ENCODE peak calls at places on chromosomes 6 and 20, in four cellular contexts. O, J, U and F are unnamed samples.

GRCh38 chr6:152091201-152091600 is 283.7 kb downstream of the ESR1 start:
- DNase-seq in J (no peak), U (no peak), O (no peak), F (no peak)

GRCh38 chr20:54293526-54293925 is 85.6 kb downstream of the PFDN4 start:
- DNase-seq in J (no peak), O (no peak), U (no peak), F (no peak)

GRCh38 chr6:134429861-134430380 is 112.0 kb upstream of the SGK1 start:
- DNase-seq in U (no peak), O (no peak), J (no peak), F (no peak)

GRCh38 chr20:30922129-30922528 is 335.3 kb upstream of the DEFB115 start:
- DNase-seq in O (no peak), J (no peak), U (no peak), F (no peak)

GRCh38 chr20:6644818-6645620 is 122.5 kb upstream of the BMP2 start:
- DNase-seq in O (no peak), U (no peak), J (no peak), F (no peak)

GRCh38 chr20:33724439-33725094 is 4.5 kb upstream of the PXMP4 start:
- DNase-seq in U (peak), J (no peak), O (no peak), F (no peak)

GRCh38 chr6:34810936-34811632 is 19.2 kb downstream of the BLTP3A start:
- DNase-seq in J (no peak), U (no peak), O (peak), F (no peak)

GRCh38 chr20:15220009-15220656 is 882.7 kb upstream of the FLRT3 start:
- DNase-seq in U (peak), J (no peak), O (peak), F (no peak)

GRCh38 chr6:31732029-31732428 is 2.9 kb upstream of the DDAH2 start:
- DNase-seq in U (no peak), O (no peak), J (no peak), F (no peak)

GRCh38 chr20:44640522-44640921 is 11.0 kb downstream of the ADA start:
- DNase-seq in J (no peak), U (no peak), O (no peak), F (no peak)

GRCh38 chr6:30752164-30752927 is 8.0 kb upstream of the IER3 start:
- DNase-seq in J (peak), U (peak), O (peak), F (no peak)

GRCh38 chr6:3317741-3318211 is 59.0 kb downstream of the PSMG4 start:
- DNase-seq in J (peak), U (peak), O (no peak), F (no peak)

GRCh38 chr6:134105903-134106302 is 53.5 kb upstream of the SLC2A12 start:
- DNase-seq in U (no peak), O (no peak), J (no peak), F (no peak)

GRCh38 chr6:141824258-141824795 is 308.4 kb upstream of the GJE1 start:
- DNase-seq in O (no peak), U (no peak), J (no peak), F (no peak)

GRCh38 chr6:140671926-140672325 is 1297.5 kb upstream of the CITED2 start:
- DNase-seq in J (no peak), O (no peak), U (peak), F (no peak)

GRCh38 chr6:30981942-30982772 is 1.4 kb upstream of the MUC21 start:
- DNase-seq in O (no peak), U (peak), J (no peak), F (no peak)

GRCh38 chr6:122663981-122664380 is 53.8 kb downstream of the PKIB start:
- DNase-seq in J (no peak), O (no peak), U (no peak), F (no peak)

GRCh38 chr20:17225891-17226409 is 890 bp upstream of the PCSK2 start:
- DNase-seq in U (no peak), J (peak), O (no peak), F (no peak)

GRCh38 chr6:43391448-43392031 is 22.1 kb upstream of the ZNF318 start:
- DNase-seq in J (no peak), O (no peak), U (no peak), F (peak)

GRCh38 chr6:31086788-31087440 is 25.5 kb downstream of the C6orf15 start:
- DNase-seq in U (peak), O (no peak), J (no peak), F (no peak)

GRCh38 chr6:160960839-160961238 is 30.7 kb upstream of the MAP3K4 start:
- DNase-seq in J (no peak), O (no peak), U (no peak), F (no peak)

GRCh38 chr20:5205348-5206210 is 78.8 kb downstream of the CDS2 start:
- DNase-seq in U (peak), O (peak), J (peak), F (peak)

GRCh38 chr6:129089357-129089756 is 206.4 kb downstream of the LAMA2 start:
- DNase-seq in U (no peak), O (no peak), J (no peak), F (no peak)

GRCh38 chr20:17992224-17992637 is 23.4 kb downstream of the MGME1 start:
- DNase-seq in U (no peak), J (no peak), O (no peak), F (no peak)

GRCh38 chr6:71028236-71028876 is 71.5 kb upstream of the B3GAT2 start:
- DNase-seq in J (no peak), U (no peak), O (no peak), F (no peak)

GRCh38 chr6:170159040-170159965 is 131.6 kb downstream of the DLL1 start:
- DNase-seq in U (no peak), O (no peak), J (peak), F (no peak)

GRCh38 chr6:159533016-159533415 is 160.0 kb downstream of the SOD2 start:
- DNase-seq in J (no peak), U (no peak), O (no peak), F (no peak)

GRCh38 chr20:11338506-11339306 is 579.0 kb upstream of the BTBD3 start:
- DNase-seq in O (no peak), J (no peak), U (peak), F (no peak)

GRCh38 chr6:38012573-38012972 is 193.0 kb downstream of the ZFAND3 start:
- DNase-seq in U (peak), O (peak), J (no peak), F (peak)

GRCh38 chr6:107304421-107305025 is 154.8 kb downstream of the PDSS2 start:
- DNase-seq in J (no peak), U (peak), O (peak), F (no peak)

GRCh38 chr20:15637971-15638754 is 935.1 kb downstream of the KIF16B start:
- DNase-seq in U (no peak), O (no peak), J (no peak), F (no peak)

GRCh38 chr6:110646419-110646698 is 168.9 kb downstream of the CDK19 start:
- DNase-seq in U (no peak), O (no peak), J (no peak), F (no peak)

GRCh38 chr6:110650755-110651154 is 164.5 kb downstream of the CDK19 start:
- DNase-seq in J (no peak), U (no peak), O (no peak), F (no peak)

GRCh38 chr6:110649704-110650103 is 165.6 kb downstream of the CDK19 start:
- DNase-seq in J (no peak), O (no peak), U (no peak), F (no peak)

GRCh38 chr6:110645685-110646418 is 169.4 kb downstream of the CDK19 start:
- DNase-seq in U (no peak), J (no peak), O (no peak), F (no peak)

DNA sequence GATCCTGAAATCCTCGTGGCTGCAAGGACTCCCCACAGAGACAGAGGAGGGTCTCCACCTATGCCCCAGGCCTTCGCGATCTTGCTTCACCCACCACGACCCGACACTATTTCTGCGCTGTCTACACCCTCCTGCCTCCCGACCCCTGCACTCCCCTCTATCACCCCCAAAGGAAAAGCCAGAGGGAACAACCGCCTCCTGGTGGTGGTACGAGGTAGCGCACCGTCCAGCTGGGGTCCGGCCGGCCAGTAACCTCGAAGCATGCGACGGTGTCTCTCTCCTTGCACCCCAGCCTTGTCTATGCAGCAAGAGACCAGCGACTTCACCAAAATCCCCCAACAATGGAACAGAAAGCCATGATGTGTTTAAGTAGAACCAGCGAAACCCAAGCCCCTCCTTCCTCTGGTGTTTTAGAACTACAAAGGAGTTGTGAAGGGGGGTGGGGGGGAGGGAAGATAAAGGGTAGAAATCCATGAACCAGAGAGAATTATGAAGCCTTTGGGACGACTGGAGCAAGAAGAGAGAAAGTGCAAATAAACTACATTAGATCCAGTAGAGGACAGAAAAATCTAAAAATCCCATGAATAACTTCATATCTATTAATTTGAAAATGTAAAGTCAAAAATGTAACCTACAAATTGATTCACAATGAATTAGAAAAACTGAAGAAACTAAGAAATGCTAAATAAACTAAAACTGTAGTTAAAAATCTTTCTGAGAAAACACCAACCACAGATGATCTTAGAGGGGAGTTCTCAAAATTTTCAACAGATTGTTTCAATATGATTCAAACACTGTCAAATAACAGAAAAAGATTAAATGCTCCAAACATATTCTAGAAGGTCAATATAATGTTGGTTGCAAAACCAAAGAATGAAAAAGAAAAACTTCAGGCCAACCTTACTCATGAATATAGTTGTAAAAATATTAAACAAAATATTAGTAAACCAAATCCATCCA is 168.0 kb downstream of the CDK19 start:
- DNase-seq in O (no peak), U (no peak), J (no peak), F (no peak)
- TF ChIP-seq CTCF in O (peak), U (peak), J (no peak), F (no peak)

DNA sequence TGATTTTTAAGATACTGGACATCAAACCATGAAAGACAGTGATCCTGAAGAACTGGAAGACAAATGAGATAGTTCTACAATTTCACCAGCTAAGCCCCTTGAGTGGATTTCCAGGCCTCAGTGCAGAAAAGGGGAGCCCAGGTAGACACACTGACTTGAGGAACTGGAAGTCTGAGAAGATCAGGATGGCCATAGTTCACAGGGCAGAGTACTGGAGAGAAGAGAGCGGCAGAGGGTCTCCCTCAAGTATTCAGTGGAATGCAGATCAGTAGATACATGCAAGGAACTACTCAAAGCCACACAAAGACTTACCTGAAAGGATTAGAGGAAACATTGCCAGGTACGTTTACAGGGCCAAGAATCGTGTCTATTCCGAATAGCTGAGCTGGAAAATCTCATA is 224.3 kb downstream of the LRFN2 start:
- DNase-seq in O (no peak), U (no peak), J (no peak), F (no peak)
- TF ChIP-seq CTCF in O (no peak), U (no peak), J (no peak), F (no peak)

GRCh38 chr20:62814709-62815065 is 2.2 kb upstream of the COL9A3 start:
- DNase-seq in J (no peak), U (no peak), O (no peak), F (no peak)

GRCh38 chr20:62815066-62815991 is 1.5 kb upstream of the COL9A3 start:
- DNase-seq in J (no peak), U (peak), O (peak), F (no peak)

GRCh38 chr20:62812907-62813200 is 4.0 kb upstream of the COL9A3 start:
- DNase-seq in U (no peak), O (no peak), J (no peak), F (no peak)

GRCh38 chr20:62813588-62813987 is 3.3 kb upstream of the COL9A3 start:
- DNase-seq in O (no peak), U (no peak), J (no peak), F (no peak)

GRCh38 chr20:62814060-62814708 is 2.7 kb upstream of the COL9A3 start:
- DNase-seq in O (no peak), J (no peak), U (no peak), F (no peak)
- TF ChIP-seq CTCF in O (no peak), J (no peak), U (no peak), F (no peak)

GRCh38 chr6:131997450-131998153 is 46.4 kb upstream of the CCN2 start:
- DNase-seq in J (no peak), O (no peak), U (no peak), F (no peak)
- TF ChIP-seq CTCF in J (no peak), O (no peak), U (no peak), F (no peak)